ENCODE peak calls at places on chromosomes 2 and 18, in ten cellular contexts. H, X, Q, K, E, R, T, N, O and S are unnamed samples.

GRCh38 chr18:75244336-75244735 is 33.7 kb downstream of the TSHZ1 start:
- DNase-seq in K (no peak), Q (no peak), E (no peak), R (no peak), X (no peak), T (peak; percentile 12), O (no peak), N (no peak), H (no peak), S (no peak)

GRCh38 chr2:192010073-192010472 is 163.2 kb upstream of the CAVIN2 start:
- DNase-seq in H (no peak), X (no peak), R (no peak), K (no peak), E (no peak), N (no peak), T (no peak), Q (no peak), O (no peak), S (no peak)

GRCh38 chr2:71613953-71614925 is 160.9 kb downstream of the DYSF start:
- DNase-seq in Q (peak; percentile 8), H (no peak), E (no peak), O (no peak), K (no peak), X (no peak), R (no peak), T (no peak), N (no peak), S (no peak)

GRCh38 chr2:29531626-29532025 is 389.8 kb downstream of the ALK start:
- DNase-seq in Q (no peak), O (no peak), T (no peak), X (no peak), E (no peak), R (no peak), N (no peak), H (no peak), K (no peak), S (no peak)

GRCh38 chr2:241272722-241273551 is 42.5 kb downstream of the HDLBP start:
- DNase-seq in Q (peak; percentile 45), H (peak; percentile 82), R (peak; percentile 81), E (peak; percentile 78), O (no peak), T (peak; percentile 55), X (no peak), N (peak; percentile 19), K (peak; percentile 56), S (no peak)

GRCh38 chr2:143530753-143531152 is 401.5 kb downstream of the ARHGAP15 start:
- DNase-seq in N (no peak), X (no peak), K (no peak), E (peak; percentile 67), Q (no peak), R (no peak), H (no peak), O (no peak), T (no peak), S (no peak)

GRCh38 chr2:144330951-144331651 is 188.8 kb downstream of the ZEB2 start:
- DNase-seq in E (no peak), X (no peak), T (peak; percentile 37), R (no peak), H (peak; percentile 16), N (no peak), K (no peak), O (no peak), Q (no peak), S (no peak)

GRCh38 chr2:142425551-142425950 is 294.7 kb upstream of the LRP1B start:
- DNase-seq in E (no peak), K (no peak), O (no peak), N (no peak), H (no peak), X (no peak), Q (no peak), R (no peak), T (no peak), S (no peak)

GRCh38 chr2:88211809-88212154 is 41.6 kb downstream of the THNSL2 start:
- DNase-seq in E (no peak), N (no peak), Q (no peak), O (no peak), H (no peak), R (no peak), K (no peak), X (no peak), T (no peak), S (no peak)

DNA sequence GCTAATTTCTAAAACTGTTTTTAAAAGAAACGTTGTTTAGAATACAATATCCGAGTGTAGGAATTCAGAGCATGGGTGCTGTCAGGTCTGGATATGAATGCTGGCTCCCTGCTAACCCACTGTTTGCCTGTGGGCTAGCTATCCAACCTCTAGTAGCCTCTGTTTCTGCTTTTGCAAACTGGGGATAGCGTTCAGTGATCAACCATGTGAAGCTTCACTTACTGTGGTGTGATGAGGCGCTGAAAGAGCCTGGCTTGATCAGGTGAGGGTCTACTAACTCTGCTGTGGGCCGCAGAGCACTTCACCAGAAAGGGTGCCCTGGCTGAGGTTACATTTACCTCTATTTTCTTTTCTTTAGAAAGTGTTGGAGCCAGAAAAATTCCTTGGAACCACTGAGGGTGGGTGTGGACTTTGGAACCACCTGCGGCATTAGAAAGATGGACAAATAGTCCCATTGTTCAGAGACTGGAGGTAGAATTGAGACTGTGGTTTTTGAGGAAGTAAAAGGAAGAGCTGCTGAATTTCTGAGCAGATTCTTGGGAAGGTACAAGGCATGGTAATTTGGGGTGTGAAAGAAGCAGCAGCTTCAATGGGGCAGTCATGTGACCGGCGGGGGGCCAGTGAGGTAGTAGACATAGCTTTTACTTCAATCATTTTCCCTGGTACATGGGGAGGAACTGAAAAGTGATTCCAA is 96.3 kb upstream of the CD302 start:
- DNase-seq in R (no peak), T (no peak), H (no peak), N (no peak), K (no peak), X (no peak), E (no peak), O (no peak), Q (no peak), S (no peak)
- H3K4me3 ChIP-seq in R (no peak overlapping the region), T (no peak overlapping the region), H (no peak overlapping the region), N (no peak overlapping the region), K (no peak overlapping the region), X (no peak overlapping the region), E (no peak overlapping the region), O (no peak overlapping the region), Q (no peak overlapping the region), S (no peak overlapping the region)

GRCh38 chr2:201254331-201254730 is 6.0 kb upstream of the CASP8 start:
- DNase-seq in N (no peak), K (no peak), X (no peak), H (peak; percentile 86), O (no peak), Q (no peak), T (peak; percentile 39), E (no peak), R (no peak), S (no peak)

GRCh38 chr2:201257381-201257940 is 2.9 kb upstream of the CASP8 start:
- DNase-seq in X (peak; percentile 89), Q (peak; percentile 53), K (peak; percentile 75), R (no peak), H (no peak), T (peak; percentile 18), E (no peak), O (peak; percentile 61), N (no peak), S (no peak)

GRCh38 chr2:201257941-201258665 is 2.2 kb upstream of the CASP8 start:
- DNase-seq in O (peak; percentile 98), T (peak; percentile 92), R (peak; percentile 53), X (peak; percentile 94), Q (peak; percentile 97), K (peak; percentile 98), N (peak; percentile 19), E (peak; percentile 66), H (peak; percentile 92), S (peak; percentile 87)

GRCh38 chr2:201255468-201255867 is 4.9 kb upstream of the CASP8 start:
- DNase-seq in E (no peak), O (no peak), Q (peak; percentile 9), R (no peak), H (no peak), N (no peak), K (no peak), X (no peak), T (no peak), S (no peak)

DNA sequence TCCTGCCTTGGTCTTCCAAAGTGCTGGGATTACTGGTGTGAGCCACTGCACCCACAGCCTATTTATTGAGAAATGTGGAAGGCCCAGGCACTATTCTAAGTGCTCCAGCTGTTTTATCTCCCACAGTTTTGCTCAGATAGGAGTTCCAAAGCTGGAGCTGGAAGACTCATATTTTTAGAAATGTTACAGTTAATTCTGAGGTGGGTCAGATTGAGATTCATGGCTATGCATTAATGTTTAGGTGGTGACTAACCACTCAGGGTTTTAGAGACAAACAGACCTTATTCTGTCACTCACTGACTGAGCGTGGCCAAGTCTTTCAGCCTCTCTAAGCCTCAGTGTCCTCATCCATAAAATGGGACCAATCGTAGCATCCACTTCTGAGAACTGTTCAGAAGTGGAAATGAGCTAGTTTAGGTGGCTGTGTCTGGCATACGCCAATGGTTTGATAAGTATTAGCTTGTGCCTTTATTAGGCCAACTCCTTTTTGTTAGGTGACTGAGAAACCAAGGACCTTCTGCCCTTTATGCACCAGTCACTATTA is 4.3 kb upstream of the CASP8 start:
- DNase-seq in R (no peak), E (no peak), K (no peak), N (no peak), Q (no peak), T (no peak), O (no peak), X (no peak), H (no peak), S (no peak)
- H3K4me3 ChIP-seq in R (no peak overlapping the region), E (no peak overlapping the region), K (peak overlapping the region; percentile 22), N (no peak overlapping the region), Q (no peak overlapping the region), T (no peak overlapping the region), O (no peak overlapping the region), X (no peak overlapping the region), H (no peak overlapping the region), S (no peak overlapping the region)

GRCh38 chr2:31219131-31219969 is 2.0 kb upstream of the CAPN14 start:
- DNase-seq in O (peak; percentile 71), T (no peak), N (no peak), Q (no peak), R (no peak), X (no peak), E (no peak), K (no peak), H (no peak), S (peak; percentile 72)
- H3K4me3 ChIP-seq in O (no peak overlapping the region), T (no peak overlapping the region), N (no peak overlapping the region), Q (no peak overlapping the region), R (no peak overlapping the region), X (no peak overlapping the region), E (no peak overlapping the region), K (no peak overlapping the region), H (no peak overlapping the region), S (no peak overlapping the region)

DNA sequence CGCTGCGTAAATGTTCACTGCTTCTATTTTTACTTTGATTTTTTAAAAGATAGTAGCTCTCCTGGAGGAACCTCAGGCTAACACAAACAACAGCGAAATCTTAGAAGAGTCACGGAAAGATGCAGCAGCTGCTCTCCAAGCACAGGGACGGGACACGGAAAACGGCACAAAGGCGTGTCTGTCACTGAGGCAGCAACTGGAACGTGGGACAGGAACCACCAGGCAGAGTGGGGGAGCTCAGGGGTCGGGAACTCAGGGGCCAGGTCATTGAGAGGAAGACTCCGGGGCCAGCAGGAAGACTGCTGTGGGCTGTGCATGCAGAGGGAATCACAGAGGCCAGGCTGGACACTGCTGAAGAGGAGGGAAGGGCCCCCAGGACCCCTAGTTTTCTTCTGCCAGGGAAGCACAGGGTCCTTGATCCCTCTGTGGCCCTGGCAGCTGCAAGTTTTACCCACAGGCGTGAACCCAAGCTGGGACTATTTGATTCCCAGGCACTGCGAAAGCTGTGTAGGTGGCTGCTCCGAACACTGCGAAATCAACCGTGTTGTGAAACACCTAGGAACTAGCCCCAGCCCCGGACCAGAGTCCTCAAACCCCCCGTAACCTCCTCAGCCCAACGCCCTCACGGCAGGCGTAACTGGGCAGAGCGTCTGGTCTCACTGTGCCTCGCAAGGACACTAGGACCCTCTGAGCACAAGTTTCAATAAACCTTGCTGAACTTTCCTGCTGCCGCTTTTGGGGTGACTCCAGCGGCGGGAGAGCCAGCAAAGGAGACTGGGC is 263.0 kb downstream of the EIPR1 start:
- DNase-seq in O (no peak), Q (no peak), X (peak; percentile 54), E (no peak), N (no peak), T (no peak), K (no peak), H (no peak), R (no peak), S (no peak)
- H3K4me3 ChIP-seq in O (no peak overlapping the region), Q (no peak overlapping the region), X (no peak overlapping the region), E (no peak overlapping the region), N (no peak overlapping the region), T (no peak overlapping the region), K (no peak overlapping the region), H (no peak overlapping the region), R (no peak overlapping the region), S (no peak overlapping the region)